ENCODE peak calls at places on chromosomes 4 and X, in six cellular contexts. B is HepG2, H is HCT116, Q is H1, P is SK-N-SH, S is K562. Z is an unnamed sample.
A peak's percentile ranks its signal among the peaks of the same experiment; 100 is the strongest.

GRCh38 chr4:150593996-150594395 is 12.0 kb downstream of the MAB21L2 start:
- DNase-seq in B (no peak), H (no peak), Q (no peak), P (no peak), S (no peak), Z (no peak)

GRCh38 chr4:1866095-1866755 is 5.0 kb upstream of the NSD2 start:
- DNase-seq in B (no peak), H (no peak), Q (no peak), P (no peak), S (no peak), Z (no peak)

GRCh38 chr4:182562350-182562749 is 319.1 kb downstream of the TENM3 start:
- DNase-seq in B (no peak), H (no peak), Q (no peak), P (no peak), S (no peak), Z (no peak)

GRCh38 chr4:7052923-7053715 is 9.9 kb downstream of the TADA2B start:
- DNase-seq in B (no peak), H (no peak), Q (no peak), P (no peak), S (no peak), Z (no peak)

GRCh38 chr4:113849771-113850170 is 88.2 kb upstream of the CAMK2D start:
- DNase-seq in B (no peak), H (no peak), Q (no peak), P (peak; percentile 1), S (no peak), Z (no peak)

GRCh38 chr4:54959656-54960055 is 165.7 kb downstream of the KDR start:
- DNase-seq in B (no peak), H (no peak), Q (no peak), P (no peak), S (no peak), Z (no peak)

GRCh38 chr4:74755486-74755885 is 38.8 kb downstream of the BTC start:
- DNase-seq in B (no peak), H (no peak), Q (no peak), P (no peak), S (no peak), Z (no peak)

GRCh38 chr4:69875576-69875975 is 15.6 kb upstream of the SULT1E1 start:
- DNase-seq in B (no peak), H (no peak), Q (no peak), P (no peak), S (no peak), Z (no peak)

GRCh38 chrX:153443476-153444332 is 2.2 kb downstream of the TREX2 start:
- DNase-seq in B (no peak), H (no peak), Q (no peak), P (no peak), S (no peak), Z (no peak)

GRCh38 chr4:87179751-87180150 is 40.7 kb downstream of the KLHL8 start:
- DNase-seq in B (no peak), H (no peak), Q (no peak), P (no peak), S (no peak), Z (no peak)

GRCh38 chr4:41749650-41750049 is 1.1 kb upstream of the PHOX2B start:
- DNase-seq in B (no peak), H (no peak), Q (no peak), P (no peak), S (no peak), Z (no peak)

DNA sequence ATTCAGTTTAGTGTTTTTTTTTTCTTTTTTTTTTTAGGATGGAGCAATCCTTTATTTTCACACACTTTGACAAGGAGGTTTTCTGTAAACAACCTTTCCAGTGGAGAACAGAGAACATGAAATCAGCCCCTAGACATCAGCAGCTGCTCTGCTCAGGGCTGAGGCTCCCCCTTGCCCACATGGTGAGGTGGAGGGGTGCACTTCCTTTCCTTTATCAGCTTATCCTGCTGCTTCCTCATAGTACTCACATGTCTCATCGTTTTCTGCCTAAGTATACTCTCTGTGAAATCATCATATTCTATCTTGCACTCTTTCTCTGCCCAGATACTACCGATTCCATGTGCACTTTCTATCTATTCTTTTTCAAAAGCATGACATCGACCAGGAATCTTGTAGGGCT is 47.6 kb upstream of the PRSS12 start:
- DNase-seq in B (no peak), H (no peak), Q (no peak), P (no peak), S (no peak), Z (no peak)
- TF ChIP-seq JUND in B (no peak), H (no peak), Q (no peak), P (no peak), S (no peak), Z (no peak)

DNA sequence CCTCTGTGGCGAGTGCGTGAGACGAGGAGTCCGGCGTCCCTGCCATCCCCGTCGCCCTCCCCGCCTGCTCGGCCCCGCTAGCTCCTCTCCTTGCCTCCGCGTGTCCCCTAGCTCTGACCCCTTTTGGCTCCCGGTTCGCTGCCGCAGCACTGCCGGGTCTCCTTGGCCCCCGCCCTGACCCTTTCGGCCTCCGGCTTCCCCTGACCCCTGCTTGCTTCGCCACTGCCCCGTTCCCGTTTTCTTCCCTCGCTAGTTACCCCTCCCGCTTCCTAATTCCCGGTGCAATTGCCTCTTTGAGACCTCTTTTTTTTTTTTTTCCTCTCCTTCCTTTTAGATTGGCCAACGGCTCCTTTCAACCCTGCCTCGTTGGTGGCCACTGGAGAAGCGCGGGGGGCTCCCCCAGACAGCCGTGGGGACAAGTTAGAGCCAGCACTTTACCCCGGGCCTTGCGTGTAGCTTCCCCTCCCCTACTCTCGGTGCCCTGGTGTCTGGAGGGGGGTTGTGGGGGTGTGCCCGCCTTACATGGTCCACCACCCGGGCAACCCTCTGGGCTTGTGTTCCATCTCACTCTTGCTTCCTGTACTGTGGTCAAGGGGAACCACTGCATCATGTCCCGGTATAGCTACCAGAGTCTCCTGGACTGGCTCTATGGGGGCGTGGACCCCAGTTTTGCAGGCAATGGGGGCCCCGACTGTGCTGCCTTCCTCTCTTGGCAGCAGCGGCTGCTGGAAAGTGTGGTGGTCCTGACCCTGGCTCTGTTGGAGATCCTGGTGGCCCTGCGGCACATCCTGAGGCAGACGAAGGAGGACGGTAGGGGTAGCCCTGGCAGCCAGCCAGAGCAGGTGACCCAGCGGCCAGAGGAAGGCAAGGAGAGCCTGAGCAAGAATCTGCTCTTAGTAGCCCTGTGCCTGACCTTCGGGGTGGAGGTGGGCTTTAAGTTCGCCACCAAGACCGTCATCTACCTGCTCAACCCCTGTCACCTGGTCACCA is 548 bp downstream of the TMEM164 start:
- DNase-seq in B (no peak), H (no peak), Q (no peak), P (peak; percentile 38), S (peak; percentile 32), Z (no peak)
- TF ChIP-seq JUND in B (no peak), H (no peak), Q (no peak), P (no peak), S (no peak), Z (no peak)

GRCh38 chr4:168109527-168109926 is 17.2 kb downstream of the ANXA10 start:
- DNase-seq in B (no peak), H (no peak), Q (no peak), P (no peak), S (no peak), Z (no peak)
- TF ChIP-seq JUND in B (no peak), H (no peak), Q (no peak), P (no peak), S (no peak), Z (no peak)

GRCh38 chr4:24846716-24847115 is 51.3 kb downstream of the SOD3 start:
- DNase-seq in B (no peak), H (no peak), Q (no peak), P (no peak), S (no peak), Z (no peak)

GRCh38 chr4:24845884-24846283 is 50.5 kb downstream of the SOD3 start:
- DNase-seq in B (no peak), H (no peak), Q (no peak), P (no peak), S (no peak), Z (no peak)

GRCh38 chr4:24853142-24853541 is 57.8 kb downstream of the SOD3 start:
- DNase-seq in B (peak; percentile 47), H (no peak), Q (no peak), P (no peak), S (no peak), Z (no peak)

GRCh38 chr4:24849662-24850280 is 54.4 kb downstream of the SOD3 start:
- DNase-seq in B (no peak), H (no peak), Q (no peak), P (no peak), S (no peak), Z (no peak)

DNA sequence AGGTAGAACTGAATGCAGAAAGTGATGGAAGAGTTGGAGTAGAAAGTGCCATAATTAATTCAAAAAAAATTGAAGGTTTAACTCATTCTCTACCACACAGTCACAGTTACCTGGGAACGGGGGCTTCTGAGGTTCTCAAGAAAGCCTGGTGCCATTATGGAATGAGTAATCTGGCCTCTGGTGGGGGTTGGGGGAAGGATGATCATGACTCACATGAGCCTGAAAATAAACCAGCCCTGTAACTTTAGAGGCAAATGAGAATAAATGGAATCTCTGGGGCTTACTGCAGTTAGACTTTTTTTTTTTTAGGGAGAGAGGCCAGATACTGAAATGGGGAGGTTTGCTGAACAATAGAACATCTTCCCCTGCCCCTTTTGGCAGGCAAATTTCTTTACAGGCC is 55.3 kb downstream of the SOD3 start:
- DNase-seq in B (no peak), H (no peak), Q (no peak), P (peak; percentile 3), S (no peak), Z (no peak)
- TF ChIP-seq JUND in B (no peak), H (no peak), Q (no peak), P (peak; percentile 94), S (no peak), Z (no peak)

GRCh38 chrX:134999469-134999868 is 8.7 kb downstream of the SMIM10 start:
- DNase-seq in B (peak; percentile 44), H (peak; percentile 51), Q (no peak), P (peak; percentile 45), S (no peak), Z (peak; percentile 49)
- TF ChIP-seq JUND in B (no peak), H (no peak), Q (no peak), P (no peak), S (no peak), Z (no peak)

GRCh38 chr4:8329560-8329858 is 60.0 kb downstream of the HTRA3 start:
- DNase-seq in B (no peak), H (no peak), Q (no peak), P (no peak), S (no peak), Z (no peak)

GRCh38 chr4:8330821-8331566 is 61.4 kb downstream of the HTRA3 start:
- DNase-seq in B (no peak), H (no peak), Q (no peak), P (no peak), S (no peak), Z (no peak)

GRCh38 chr4:8331567-8331955 is 62.0 kb downstream of the HTRA3 start:
- DNase-seq in B (no peak), H (no peak), Q (no peak), P (no peak), S (no peak), Z (no peak)

GRCh38 chr4:8328866-8329559 is 59.5 kb downstream of the HTRA3 start:
- DNase-seq in B (no peak), H (no peak), Q (no peak), P (no peak), S (no peak), Z (no peak)

GRCh38 chr4:8329859-8330761 is 60.6 kb downstream of the HTRA3 start:
- DNase-seq in B (no peak), H (no peak), Q (no peak), P (no peak), S (no peak), Z (no peak)
- TF ChIP-seq JUND in B (no peak), H (no peak), Q (no peak), P (no peak), S (no peak), Z (no peak)